ENCODE peak calls at places on chromosomes 13 and 19, in five cellular contexts. H, B, T, M and A are unnamed samples.

GRCh38 chr13:19618925-19619324 is 14.5 kb upstream of the MPHOSPH8 start:
- DNase-seq in M (no peak), H (peak), T (peak), B (peak), A (no peak)

GRCh38 chr19:49200238-49200862 is 42.8 kb downstream of the TRPM4 start:
- DNase-seq in H (no peak), T (no peak), M (no peak), B (peak), A (no peak)

GRCh38 chr13:101579291-101579802 is 126.9 kb downstream of the ITGBL1 start:
- DNase-seq in T (no peak), H (peak), B (peak), M (no peak), A (no peak)

GRCh38 chr19:1481224-1481892 is 2.3 kb upstream of the C19orf25 start:
- DNase-seq in H (no peak), T (no peak), B (no peak), M (no peak), A (no peak)

GRCh38 chr19:2288743-2289713 is 7.1 kb upstream of the PEAK3 start:
- DNase-seq in H (no peak), T (no peak), B (no peak), M (no peak), A (no peak)

GRCh38 chr19:21709464-21709863 is 57.9 kb downstream of the ZNF100 start:
- DNase-seq in H (no peak), M (no peak), T (no peak), B (no peak), A (no peak)

GRCh38 chr13:75550159-75550567 is 572 bp downstream of the UCHL3 start:
- DNase-seq in T (peak), B (peak), M (no peak), H (peak), A (peak)

GRCh38 chr13:111577429-111577828 is 257.0 kb downstream of the TEX29 start:
- DNase-seq in T (no peak), M (no peak), H (no peak), B (no peak), A (no peak)

GRCh38 chr13:112730157-112730671 is 40.4 kb downstream of the ATP11A start:
- DNase-seq in T (no peak), M (no peak), H (no peak), B (peak), A (no peak)

GRCh38 chr13:107223867-107224266 is 655.9 kb upstream of the ARGLU1 start:
- DNase-seq in T (no peak), H (no peak), B (no peak), M (no peak), A (no peak)

GRCh38 chr19:14072535-14073231 is at the start of gene MISP3:
- DNase-seq in M (no peak), H (no peak), T (peak), B (peak), A (peak)

GRCh38 chr19:58513213-58513693 is 1.5 kb upstream of the SLC27A5 start:
- DNase-seq in M (no peak), T (no peak), B (no peak), H (no peak), A (no peak)

GRCh38 chr13:19818223-19818842 is 35.6 kb upstream of the PSPC1 start:
- DNase-seq in M (no peak), T (peak), B (peak), H (no peak), A (peak)

GRCh38 chr19:5623397-5624153 is 692 bp downstream of the SAFB start:
- DNase-seq in H (no peak), M (no peak), B (no peak), T (peak), A (no peak)

GRCh38 chr13:80881495-80882482 is 540.9 kb upstream of the SPRY2 start:
- DNase-seq in T (no peak), B (peak), M (no peak), H (peak), A (no peak)

GRCh38 chr19:16136185-16137067 is 7.1 kb upstream of the HSH2D start:
- DNase-seq in B (no peak), H (no peak), T (no peak), M (no peak), A (no peak)

GRCh38 chr19:6273701-6274601 is 5.8 kb downstream of the MLLT1 start:
- DNase-seq in M (peak), H (peak), B (peak), T (no peak), A (peak)

DNA sequence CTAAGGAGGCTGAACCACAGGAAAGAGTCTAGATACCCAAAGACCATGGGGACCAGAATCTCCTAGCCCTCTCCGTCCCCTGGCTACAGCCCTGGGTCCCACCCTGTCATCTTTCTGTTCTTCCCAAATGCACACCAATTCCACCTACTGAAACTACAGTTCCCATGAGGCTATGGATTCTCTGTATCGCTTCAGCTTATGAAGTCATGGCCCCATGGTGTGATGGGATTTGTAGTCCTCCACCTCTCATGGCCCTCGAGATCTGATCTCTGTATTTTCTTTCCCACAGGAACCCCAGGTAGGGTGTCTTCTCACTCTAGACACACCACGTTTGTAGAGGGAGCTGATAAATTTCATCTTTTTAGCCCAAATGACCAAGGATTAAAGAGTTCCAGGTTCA is 11.8 kb downstream of the PTPRH start:
- DNase-seq in T (peak), M (no peak), H (no peak), B (no peak), A (no peak)
- TF ChIP-seq CTCF in T (no peak), M (no peak), H (no peak), B (no peak), A (no peak)

GRCh38 chr19:12778020-12778904 is 2.9 kb upstream of the HOOK2 start:
- DNase-seq in H (peak), B (peak), T (peak), M (no peak), A (peak)
- TF ChIP-seq CTCF in H (no peak), B (no peak), T (no peak), M (no peak), A (no peak)

DNA sequence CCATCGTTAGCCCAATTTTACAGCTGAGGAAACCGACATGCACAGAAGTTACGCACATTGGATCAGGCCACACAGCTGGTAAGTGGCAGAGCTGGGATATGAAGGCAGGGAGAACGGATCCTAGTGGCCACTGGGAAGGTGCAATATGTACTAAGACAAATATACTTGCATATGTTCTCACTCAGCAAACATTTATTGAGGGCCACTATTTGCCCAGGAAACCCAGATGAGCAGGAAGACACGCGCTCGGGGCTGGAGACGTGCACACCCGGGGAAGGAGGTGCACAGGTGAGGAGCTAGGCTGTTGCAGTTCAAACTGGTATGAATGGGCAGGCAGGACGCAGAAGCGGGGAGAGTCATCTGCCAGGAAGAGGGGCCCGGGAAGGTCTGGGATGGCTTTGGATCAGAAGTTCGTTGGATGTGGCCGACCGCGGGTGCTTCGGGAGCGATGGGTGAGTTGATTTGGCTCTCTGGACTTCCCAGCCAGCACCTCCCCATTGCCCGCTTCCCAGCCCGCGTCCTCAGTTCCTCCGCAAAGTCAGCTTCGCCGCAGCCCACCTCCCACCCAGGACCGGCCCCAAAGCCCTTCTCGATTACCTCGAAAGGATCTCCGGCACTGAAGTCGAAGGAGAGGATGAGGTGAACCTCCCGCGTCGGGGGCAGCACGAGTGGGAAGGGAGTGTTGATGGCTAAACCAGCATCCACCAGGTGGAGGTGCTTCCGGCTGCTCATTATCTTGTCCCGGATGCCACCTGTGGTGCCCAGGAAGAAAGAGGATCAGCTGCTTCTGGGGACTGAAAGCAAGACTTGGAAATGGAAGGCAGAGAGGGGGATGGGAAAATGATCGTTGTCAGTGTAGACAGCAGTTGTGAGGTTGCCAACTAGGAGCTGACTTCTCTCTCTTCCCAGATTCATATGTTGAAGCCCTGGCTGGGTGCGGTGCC is 17.8 kb upstream of the CABP5 start:
- DNase-seq in M (no peak), H (no peak), B (no peak), T (no peak), A (no peak)
- TF ChIP-seq CTCF in M (no peak), H (no peak), B (no peak), T (no peak), A (no peak)

GRCh38 chr13:93685900-93686299 is 459.3 kb downstream of the GPC6 start:
- DNase-seq in B (no peak), M (no peak), H (no peak), T (no peak), A (no peak)
- TF ChIP-seq CTCF in B (no peak), M (no peak), H (no peak), T (no peak), A (no peak)